ENCODE peak calls at places on chromosomes 12 and 14, in four cellular contexts. X, V, A and R are unnamed samples.

GRCh38 chr14:68676511-68676943 is 116.3 kb downstream of the ZFP36L1 start:
- DNase-seq in A (no peak), X (no peak), V (no peak), R (no peak)

GRCh38 chr14:103522649-103523582 is at the start of gene CKB:
- DNase-seq in V (no peak), X (no peak), A (peak), R (peak)

GRCh38 chr12:55188974-55189556 is 31.8 kb upstream of the OR10A7 start:
- DNase-seq in V (peak), X (no peak), A (peak), R (peak)

GRCh38 chr14:65972346-65972745 is 513.8 kb upstream of the CCDC196 start:
- DNase-seq in A (no peak), V (no peak), X (no peak), R (no peak)

GRCh38 chr14:89236846-89237245 is 180.2 kb downstream of the FOXN3 start:
- DNase-seq in X (no peak), V (no peak), A (no peak), R (no peak)

GRCh38 chr14:38762436-38762835 is 340.6 kb downstream of the SEC23A start:
- DNase-seq in V (no peak), X (no peak), A (no peak), R (no peak)

GRCh38 chr14:40374221-40374620 is 942.0 kb upstream of the FBXO33 start:
- DNase-seq in V (no peak), A (no peak), X (no peak), R (no peak)

GRCh38 chr14:95547626-95548327 is 12.9 kb downstream of the GLRX5 start:
- DNase-seq in V (no peak), X (no peak), A (no peak), R (no peak)

GRCh38 chr14:46368275-46368674 is 283.3 kb downstream of the RPL10L start:
- DNase-seq in A (no peak), X (no peak), V (no peak), R (no peak)

GRCh38 chr12:47413806-47414205 is 292.0 kb downstream of the RPAP3 start:
- DNase-seq in V (no peak), X (no peak), A (no peak), R (no peak)

GRCh38 chr12:46377678-46378077 is 5.1 kb upstream of the SLC38A2 start:
- DNase-seq in A (no peak), X (no peak), V (no peak), R (peak)

GRCh38 chr12:121610239-121611149 is 15.8 kb upstream of the ORAI1 start:
- DNase-seq in V (no peak), A (no peak), X (no peak), R (no peak)

GRCh38 chr12:66103011-66103913 is 27.3 kb downstream of the LLPH start:
- DNase-seq in A (no peak), X (no peak), V (no peak), R (no peak)

GRCh38 chr12:33663000-33663654 is 223.5 kb upstream of the SYT10 start:
- DNase-seq in X (no peak), A (no peak), V (no peak), R (no peak)

GRCh38 chr12:121240484-121241202 is 30.7 kb downstream of the P2RX4 start:
- DNase-seq in V (peak), X (no peak), A (no peak), R (no peak)

GRCh38 chr12:79414252-79414651 is 276.5 kb downstream of the PAWR start:
- DNase-seq in X (no peak), V (no peak), A (no peak), R (no peak)

GRCh38 chr14:78164226-78164853 is 5.8 kb upstream of the NRXN3 start:
- DNase-seq in X (no peak), V (peak), A (peak), R (peak)

GRCh38 chr12:92414383-92415065 is 268.9 kb upstream of the BTG1 start:
- DNase-seq in V (no peak), X (no peak), A (no peak), R (no peak)

GRCh38 chr14:91693342-91693741 is 38.5 kb downstream of the CATSPERB start:
- DNase-seq in A (no peak), X (no peak), V (no peak), R (no peak)

GRCh38 chr12:110619534-110619953 is 5.6 kb downstream of the TCTN1 start:
- DNase-seq in A (no peak), X (no peak), V (peak), R (no peak)

GRCh38 chr12:120835657-120836056 is 68.5 kb downstream of the SPPL3 start:
- DNase-seq in A (no peak), V (peak), X (no peak), R (no peak)

GRCh38 chr12:80472912-80473500 is 29.0 kb downstream of the PTPRQ start:
- DNase-seq in A (peak), V (peak), X (no peak), R (peak)

GRCh38 chr12:96104566-96104965 is 69.2 kb upstream of the LTA4H start:
- DNase-seq in X (no peak), V (no peak), A (no peak), R (no peak)

GRCh38 chr14:64692597-64693350 is 11.4 kb upstream of the PLEKHG3 start:
- DNase-seq in A (no peak), V (no peak), X (no peak), R (no peak)

GRCh38 chr12:81296556-81297305 is 218.9 kb downstream of the ACSS3 start:
- DNase-seq in X (no peak), A (no peak), V (peak), R (no peak)

GRCh38 chr12:122354958-122355641 is 67.4 kb downstream of the CLIP1 start:
- DNase-seq in A (no peak), X (no peak), V (no peak), R (no peak)

GRCh38 chr14:63544641-63545234 is 1.6 kb upstream of the PPP2R5E start:
- DNase-seq in X (no peak), A (peak), V (peak), R (peak)

GRCh38 chr14:63543826-63544320 is 696 bp upstream of the PPP2R5E start:
- DNase-seq in V (no peak), A (no peak), X (no peak), R (no peak)

GRCh38 chr14:63542231-63542999 is 762 bp downstream of the PPP2R5E start:
- DNase-seq in X (peak), V (peak), A (no peak), R (peak)

GRCh38 chr14:63545431-63545830 is 2.3 kb upstream of the PPP2R5E start:
- DNase-seq in V (no peak), X (no peak), A (no peak), R (no peak)

DNA sequence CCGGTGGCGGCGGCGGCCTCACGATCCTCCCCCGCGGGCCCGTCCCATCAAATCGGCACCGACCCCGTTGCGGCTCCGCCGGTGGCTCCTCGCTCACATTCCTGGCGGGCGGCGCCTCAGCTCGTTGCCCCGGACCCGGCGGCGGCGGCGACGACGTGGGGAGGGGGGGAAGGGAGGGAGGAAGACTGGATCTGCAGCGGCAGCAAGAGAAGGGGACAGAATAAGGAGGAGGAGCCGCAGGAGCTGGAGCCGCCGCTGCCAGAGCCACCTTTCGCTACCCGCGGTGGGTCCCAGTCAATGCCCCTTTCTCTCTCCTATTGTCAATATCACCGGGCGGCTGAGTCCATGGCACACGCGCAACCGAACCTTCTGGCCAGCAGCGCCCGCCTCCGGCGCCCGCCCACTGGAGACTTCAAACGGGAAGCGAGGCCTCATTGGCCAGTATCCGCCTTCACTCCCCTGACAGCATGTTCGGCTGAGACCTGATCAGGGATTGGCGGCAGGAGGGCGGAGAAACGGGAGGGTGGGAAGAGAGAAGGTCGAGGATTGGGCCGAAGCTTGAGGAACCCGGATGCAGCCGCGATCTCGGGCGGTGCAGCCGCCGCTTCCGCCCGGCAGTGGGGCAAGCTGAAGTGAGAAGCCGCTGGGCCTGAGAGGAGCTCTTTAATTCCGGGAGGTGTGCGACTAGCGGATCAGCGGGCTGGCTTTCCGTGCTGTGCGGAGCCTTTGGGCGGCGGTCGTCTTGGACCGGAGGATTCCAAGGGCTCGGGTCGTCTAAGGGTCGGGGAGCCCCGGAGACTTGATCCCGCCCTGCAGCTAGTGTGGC is at the start of gene PPP2R5E:
- DNase-seq in V (peak), A (peak), X (peak), R (peak)
- TF ChIP-seq POLR2A in V (peak), A (peak), X (peak), R (peak)

DNA sequence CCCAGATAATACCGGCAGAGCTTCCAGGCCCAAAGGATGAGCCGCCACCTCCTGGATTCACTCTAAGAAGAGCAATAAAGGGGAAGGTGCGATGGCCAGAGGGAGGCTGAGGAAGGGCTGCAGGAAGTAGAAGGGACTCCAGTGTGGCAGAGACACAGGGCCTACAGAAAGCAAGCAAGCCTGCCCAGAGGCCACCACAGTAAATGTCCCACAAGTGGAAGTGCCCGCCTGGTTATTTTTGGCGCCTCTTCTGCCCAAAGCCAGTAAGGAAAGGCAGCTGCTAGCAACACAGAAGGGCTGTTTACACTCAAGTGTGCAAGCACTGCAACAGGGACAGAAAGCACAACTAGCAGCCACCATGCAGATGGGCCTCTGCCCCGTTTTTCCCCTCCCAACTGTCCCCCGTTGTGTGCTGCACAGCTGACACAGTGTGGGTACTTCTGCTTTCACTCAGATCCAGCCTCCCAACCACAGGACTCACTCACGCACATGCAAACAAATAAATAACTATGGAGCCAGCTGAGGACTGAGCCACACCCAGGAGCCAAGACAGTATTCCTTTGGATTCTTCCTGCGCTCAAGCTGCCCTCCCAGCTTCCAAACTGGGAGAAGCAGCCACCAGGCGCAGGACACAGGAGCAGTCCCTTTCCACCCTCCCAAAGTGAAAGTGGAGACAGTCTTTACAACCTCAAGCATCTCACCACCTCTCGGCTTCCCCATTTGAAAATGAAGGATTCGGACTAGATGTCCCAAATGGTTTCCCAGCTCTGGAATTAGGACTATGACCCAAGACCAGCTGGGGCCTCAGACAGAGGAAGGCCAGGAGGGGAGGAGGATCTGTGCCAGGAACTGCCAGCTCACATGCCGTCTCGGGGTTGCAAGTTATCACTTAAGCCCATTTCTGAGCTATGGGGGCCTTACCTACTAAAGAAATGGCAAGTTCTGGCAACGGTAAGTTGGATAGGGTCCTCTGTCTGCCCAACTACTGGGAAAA is 40.0 kb upstream of the PNMA1 start:
- DNase-seq in X (no peak), V (peak), A (no peak), R (peak)
- TF ChIP-seq POLR2A in X (peak), V (no peak), A (no peak), R (no peak)

GRCh38 chr12:104290855-104291254 is 12.7 kb upstream of the EID3 start:
- DNase-seq in A (no peak), V (no peak), X (no peak), R (no peak)

GRCh38 chr12:104290320-104290719 is 13.2 kb upstream of the EID3 start:
- DNase-seq in A (no peak), V (no peak), X (no peak), R (no peak)

GRCh38 chr12:104285740-104286537 is 17.6 kb upstream of the EID3 start:
- DNase-seq in X (no peak), V (no peak), A (no peak), R (no peak)

GRCh38 chr12:104286538-104287482 is 16.7 kb upstream of the EID3 start:
- DNase-seq in V (peak), X (peak), A (peak), R (peak)

DNA sequence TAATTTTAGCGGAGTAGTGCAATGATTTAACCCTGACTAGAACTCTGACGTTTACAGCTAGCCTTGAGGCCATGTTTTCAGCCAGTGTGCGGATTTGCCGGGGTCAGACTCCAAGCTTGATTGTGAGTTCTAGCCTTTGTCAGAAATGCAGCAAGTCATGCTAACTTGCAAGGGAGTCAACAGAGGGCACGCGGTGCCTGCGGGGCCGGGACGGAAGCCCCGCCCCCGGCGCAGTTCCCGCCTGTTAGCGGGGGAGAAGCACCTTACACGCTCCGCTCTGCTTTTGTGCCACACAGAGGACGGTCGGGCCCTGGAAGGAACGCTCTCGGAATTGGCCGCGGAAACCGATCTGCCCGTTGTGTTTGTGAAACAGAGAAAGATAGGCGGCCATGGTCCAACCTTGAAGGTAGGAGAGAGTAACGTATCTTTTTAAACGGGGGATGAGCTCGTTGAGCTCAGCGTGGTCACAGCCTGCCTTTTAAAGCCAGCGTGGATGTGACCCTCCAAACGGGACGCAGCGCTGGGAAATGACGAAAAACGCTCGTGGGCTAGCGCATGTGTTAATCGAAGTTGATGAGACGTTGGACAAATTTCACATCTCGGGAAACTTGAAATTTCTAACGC is 14.8 kb upstream of the EID3 start:
- DNase-seq in A (peak), X (peak), V (peak), R (peak)
- TF ChIP-seq POLR2A in A (peak), X (peak), V (peak), R (peak)

DNA sequence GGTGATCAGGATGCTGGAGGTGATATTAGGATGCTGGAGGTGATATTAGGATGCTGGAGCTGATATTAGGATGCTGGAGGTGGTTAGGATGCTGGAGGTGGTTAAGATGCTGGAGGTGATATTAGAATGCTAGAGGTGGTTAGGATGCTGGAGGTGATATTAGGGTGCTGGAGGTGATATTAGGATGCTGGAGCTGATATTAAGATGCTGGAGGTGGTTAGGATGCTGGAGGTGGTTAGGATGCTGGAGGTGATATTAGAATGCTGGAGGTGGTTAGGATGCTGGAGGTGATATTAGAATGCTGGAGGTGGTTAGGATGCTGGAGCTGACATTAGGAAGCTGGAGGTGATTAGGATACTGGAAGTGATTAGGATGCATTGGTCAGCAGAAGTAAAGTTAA is 101.4 kb downstream of the CALM1 start:
- DNase-seq in X (no peak), V (no peak), A (no peak), R (no peak)
- TF ChIP-seq POLR2A in X (no peak), V (no peak), A (no peak), R (no peak)

GRCh38 chr12:57771873-57772428 is at the start of gene METTL1:
- DNase-seq in V (peak), A (peak), X (peak), R (peak)
- TF ChIP-seq POLR2A in V (peak), A (peak), X (peak), R (peak)

DNA sequence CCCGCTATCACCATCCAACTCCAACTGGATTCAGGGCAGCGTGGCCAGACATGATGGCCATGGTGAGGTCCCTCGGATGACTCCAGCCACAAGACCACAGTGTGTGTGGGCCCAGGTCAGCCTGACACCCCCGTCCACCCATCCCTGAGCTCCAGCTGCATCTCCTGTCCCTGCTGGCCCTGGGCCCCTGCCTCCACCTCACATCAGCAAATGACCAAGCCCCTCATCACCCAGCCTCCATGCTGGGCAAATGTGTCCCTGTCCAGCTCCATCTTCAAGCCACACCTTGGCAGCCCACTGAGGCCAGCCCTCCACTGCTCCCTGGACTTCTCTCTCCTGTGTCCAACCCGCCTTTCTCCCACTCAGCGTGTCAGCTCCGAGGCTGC is 3.2 kb downstream of the GPR132 start:
- DNase-seq in X (no peak), A (no peak), V (no peak), R (no peak)
- TF ChIP-seq POLR2A in X (peak), A (no peak), V (no peak), R (no peak)

GRCh38 chr12:123928897-123929296 is 43.7 kb downstream of the CCDC92 start:
- DNase-seq in V (no peak), X (no peak), A (no peak), R (no peak)

GRCh38 chr12:123923927-123924326 is 48.7 kb downstream of the CCDC92 start:
- DNase-seq in A (no peak), V (no peak), X (no peak), R (no peak)

GRCh38 chr12:123923038-123923437 is 49.6 kb downstream of the CCDC92 start:
- DNase-seq in V (no peak), A (no peak), X (no peak), R (no peak)

GRCh38 chr12:123928274-123928865 is 44.3 kb downstream of the CCDC92 start:
- DNase-seq in X (no peak), V (peak), A (no peak), R (no peak)

GRCh38 chr12:123924539-123924938 is 48.1 kb downstream of the CCDC92 start:
- DNase-seq in X (no peak), A (no peak), V (no peak), R (no peak)
- TF ChIP-seq POLR2A in X (no peak), A (no peak), V (no peak), R (no peak)

DNA sequence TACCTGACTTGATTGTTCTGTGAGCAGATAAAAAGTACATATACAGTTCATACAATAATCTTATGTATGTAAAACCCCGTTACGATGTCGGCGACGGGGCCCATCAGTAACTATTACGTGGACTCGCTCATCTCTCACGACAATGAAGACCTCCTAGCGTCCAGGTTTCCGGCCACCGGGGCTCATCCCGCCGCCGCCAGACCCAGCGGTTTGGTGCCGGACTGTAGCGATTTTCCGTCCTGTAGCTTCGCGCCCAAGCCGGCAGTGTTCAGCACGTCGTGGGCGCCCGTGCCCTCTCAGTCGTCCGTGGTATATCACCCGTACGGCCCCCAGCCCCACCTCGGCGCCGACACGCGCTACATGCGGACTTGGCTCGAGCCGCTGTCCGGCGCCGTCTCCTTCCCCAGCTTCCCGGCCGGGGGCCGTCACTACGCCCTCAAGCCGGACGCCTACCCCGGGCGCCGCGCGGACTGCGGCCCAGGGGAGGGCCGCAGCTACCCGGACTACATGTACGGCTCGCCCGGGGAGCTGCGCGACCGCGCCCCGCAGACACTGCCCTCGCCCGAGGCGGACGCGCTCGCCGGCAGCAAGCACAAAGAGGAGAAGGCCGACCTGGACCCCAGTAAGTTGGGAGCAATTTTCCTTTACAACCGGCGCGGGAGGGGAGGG is at the start of gene HOXC9:
- DNase-seq in A (no peak), X (no peak), V (peak), R (no peak)
- TF ChIP-seq POLR2A in A (peak), X (no peak), V (no peak), R (no peak)